ENCODE peak calls at places on chromosome 4, in four cellular contexts. O is endothelial cell of umbilical vein, M is ovary, E is HepG2. B is an unnamed sample. For H3K36me3 and H3K4me1, the result is how much of the 10 kb centered on the place peaks cover.

GRCh38 chr4:16032871-16033505 is 50.8 kb downstream of the PROM1 start:
- DNase-seq in O (peak), M (no peak), E (no peak), B (no peak)

GRCh38 chr4:113003841-113004240 is 45.6 kb upstream of the ANK2 start:
- DNase-seq in O (no peak), M (no peak), E (no peak), B (no peak)

GRCh38 chr4:6474053-6474568 is 1.7 kb upstream of the PPP2R2C start:
- DNase-seq in O (no peak), M (no peak), E (peak), B (no peak)

GRCh38 chr4:119082661-119083060 is 53.0 kb upstream of the MYOZ2 start:
- DNase-seq in O (no peak), M (no peak), E (no peak), B (no peak)

GRCh38 chr4:64713256-64713840 is 304.1 kb upstream of the TECRL start:
- DNase-seq in O (peak), M (no peak), E (peak), B (peak)

GRCh38 chr4:127012549-127012948 is 620.2 kb upstream of the INTU start:
- DNase-seq in O (no peak), M (no peak), E (no peak), B (no peak)

GRCh38 chr4:7433376-7434140 is 1.2 kb downstream of the PSAPL1 start:
- DNase-seq in O (no peak), M (no peak), E (no peak), B (no peak)

GRCh38 chr4:106312377-106312776 is 3.6 kb downstream of the TBCK start:
- DNase-seq in O (no peak), M (no peak), E (no peak), B (no peak)

GRCh38 chr4:141102367-141102766 is 30.9 kb downstream of the RNF150 start:
- DNase-seq in O (no peak), M (no peak), E (no peak), B (no peak)

GRCh38 chr4:54840992-54841768 is 183.4 kb downstream of the KIT start:
- DNase-seq in O (no peak), M (no peak), E (no peak), B (peak)

GRCh38 chr4:133320576-133321170 is 171.6 kb downstream of the PCDH10 start:
- DNase-seq in O (peak), M (no peak), E (peak), B (peak)

GRCh38 chr4:103032575-103032974 is 13.1 kb upstream of the SLC9B1 start:
- DNase-seq in O (peak), M (no peak), E (peak), B (peak)

GRCh38 chr4:123479944-123480343 is 83.3 kb downstream of the SPRY1 start:
- DNase-seq in O (no peak), M (no peak), E (peak), B (peak)

GRCh38 chr4:153113838-153114105 is 90.5 kb upstream of the TRIM2 start:
- DNase-seq in O (no peak), M (no peak), E (no peak), B (no peak)

GRCh38 chr4:52659722-52660261 is 691 bp upstream of the USP46 start:
- DNase-seq in O (peak), M (peak), E (peak), B (peak)

GRCh38 chr4:69689530-69690111 is 36.6 kb upstream of the UGT2A1 start:
- DNase-seq in O (peak), M (no peak), E (peak), B (peak)

GRCh38 chr4:128793859-128794667 is 15.4 kb upstream of the JADE1 start:
- DNase-seq in O (no peak), M (no peak), E (no peak), B (no peak)

GRCh38 chr4:147853706-147854105 is 121.8 kb downstream of the ARHGAP10 start:
- DNase-seq in O (no peak), M (no peak), E (no peak), B (no peak)
- H3K4me3 ChIP-seq in O (no peak), M (no peak), E (no peak), B (no peak)

DNA sequence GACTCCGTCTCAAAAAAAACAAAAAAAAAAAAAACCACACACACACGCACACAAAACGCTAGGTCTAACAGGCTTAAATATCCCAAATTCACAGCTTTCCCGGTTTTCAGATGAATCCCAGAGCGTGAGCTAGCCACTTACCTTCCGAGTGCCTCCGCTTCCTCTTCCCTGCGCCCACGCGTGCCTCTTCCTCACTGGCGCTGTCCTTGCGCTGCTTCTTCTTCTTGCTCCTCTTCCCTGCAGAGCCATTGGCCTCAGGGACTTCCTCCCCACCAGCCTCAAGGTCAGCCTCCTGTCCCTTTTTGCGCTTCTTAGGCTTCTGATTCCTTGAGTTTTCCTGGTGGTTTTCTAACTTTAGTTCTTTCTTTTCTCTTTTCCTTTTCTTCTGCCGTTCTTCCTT is 15.7 kb downstream of the LYAR start:
- DNase-seq in O (no peak), M (no peak), E (no peak), B (no peak)
- H3K36me3 ChIP-seq in O (under half), M (under half), E (half or more), B (under half)

DNA sequence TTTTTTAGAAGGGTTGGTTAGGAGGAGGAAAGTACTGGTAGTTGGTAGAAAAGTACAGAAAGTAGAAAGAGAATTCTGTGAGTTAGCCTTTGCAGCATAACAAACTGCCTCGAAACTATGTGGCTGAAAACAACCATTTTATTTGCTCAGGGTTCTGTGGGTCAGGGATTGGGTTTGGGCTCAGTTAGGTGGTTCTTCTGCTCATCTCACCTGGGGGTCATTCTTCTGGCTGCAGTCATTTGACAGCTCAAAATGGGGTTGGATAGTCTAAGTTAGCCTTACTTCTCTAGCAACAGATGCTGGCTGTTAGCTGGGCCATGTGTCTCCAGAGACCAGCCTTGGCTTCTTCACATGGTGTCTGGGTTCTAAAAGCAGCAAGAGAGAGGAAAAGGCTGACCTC is 119.4 kb downstream of the SMIM20 start:
- DNase-seq in O (no peak), M (no peak), E (no peak), B (no peak)
- H3K4me1 ChIP-seq in O (under half), M (under half), E (under half), B (under half)

GRCh38 chr4:18691431-18692200 is 670.1 kb upstream of the LCORL start:
- DNase-seq in O (no peak), M (no peak), E (peak), B (no peak)
- H3K4me3 ChIP-seq in O (no peak), M (no peak), E (no peak), B (no peak)